ENCODE peak calls at places on chromosome 5, in ten cellular contexts. P is foreskin fibroblast, Z is NCI-H774, Y is GM12865, E is progenitor cell of endocrine pancreas, D is HCEC 1CT, G is T-helper 9 cell, M is D341Med, Q is HEK293T, A is endothelial cell of umbilical vein. C is an unnamed sample.

GRCh38 chr5:72847439-72847838 is 31.0 kb downstream of the TNPO1 start:
- DNase-seq in E (no peak), Z (no peak), P (peak; percentile 33), A (no peak), M (no peak), G (no peak), D (no peak), Y (no peak), Q (no peak), C (no peak)

GRCh38 chr5:88536146-88536545 is 267.5 kb upstream of the TMEM161B start:
- DNase-seq in G (no peak), A (no peak), P (no peak), D (no peak), Q (no peak), M (no peak), Y (no peak), E (no peak), Z (no peak), C (no peak)

GRCh38 chr5:108143581-108143980 is 238.3 kb downstream of the FBXL17 start:
- DNase-seq in Q (no peak), E (no peak), M (no peak), D (peak; percentile 26), P (peak; percentile 24), A (no peak), Y (no peak), G (no peak), Z (no peak), C (no peak)

GRCh38 chr5:117731445-117731844 is 1156.8 kb upstream of the SEMA6A start:
- DNase-seq in Y (no peak), Q (peak; percentile 8), E (no peak), G (no peak), P (no peak), A (no peak), M (no peak), Z (no peak), D (no peak), C (no peak)

GRCh38 chr5:123719004-123719403 is 207.0 kb downstream of the CSNK1G3 start:
- DNase-seq in D (no peak), G (no peak), A (peak; percentile 46), E (no peak), Q (no peak), Y (no peak), M (no peak), Z (no peak), P (peak; percentile 71), C (no peak)

GRCh38 chr5:177471610-177472356 is 1.7 kb downstream of the DBN1 start:
- DNase-seq in E (no peak), M (no peak), P (peak; percentile 84), D (peak; percentile 91), A (no peak), Y (no peak), Q (no peak), Z (no peak), G (no peak), C (peak; percentile 46)

GRCh38 chr5:126926152-126926551 is 104.2 kb downstream of the MARCHF3 start:
- DNase-seq in M (no peak), A (no peak), D (no peak), Z (no peak), Q (no peak), E (no peak), Y (no peak), G (no peak), P (no peak), C (no peak)

GRCh38 chr5:4058899-4059298 is 463.3 kb downstream of the IRX1 start:
- DNase-seq in D (no peak), P (no peak), E (no peak), Z (no peak), Y (no peak), A (no peak), M (no peak), Q (no peak), G (no peak), C (no peak)

GRCh38 chr5:82375488-82376294 is 97.5 kb upstream of the RPS23 start:
- DNase-seq in D (no peak), Y (peak; percentile 11), E (no peak), Q (no peak), G (no peak), M (no peak), A (no peak), P (no peak), Z (peak; percentile 92), C (no peak)

GRCh38 chr5:126234563-126235195 is 188.5 kb upstream of the GRAMD2B start:
- DNase-seq in E (no peak), G (no peak), M (peak; percentile 49), Z (no peak), Y (peak; percentile 30), Q (peak; percentile 55), A (peak; percentile 22), D (peak; percentile 56), P (peak; percentile 28), C (no peak)

GRCh38 chr5:159805021-159805420 is 111.3 kb upstream of the ADRA1B start:
- DNase-seq in M (no peak), Y (no peak), Z (no peak), A (no peak), P (peak; percentile 45), Q (no peak), D (no peak), E (no peak), G (no peak), C (no peak)

GRCh38 chr5:100840364-100840763 is 62.7 kb downstream of the ST8SIA4 start:
- DNase-seq in Q (no peak), D (peak; percentile 57), A (peak; percentile 47), P (peak; percentile 9), E (no peak), M (no peak), G (no peak), Y (peak; percentile 85), Z (no peak), C (no peak)

GRCh38 chr5:174300941-174301761 is 255.6 kb downstream of the NSG2 start:
- DNase-seq in P (no peak), Y (no peak), G (no peak), M (no peak), Q (no peak), A (no peak), E (no peak), Z (no peak), D (no peak), C (no peak)